ENCODE peak calls at places on chromosomes 12 and 14, in nine cellular contexts. Z is HepG2, K is neuronal stem cell, T is DND-41, Y is IMR-90, E is MM.1S, P is neural progenitor cell, R is fibroblast of lung, Q is endothelial cell of umbilical vein. I is an unnamed sample.

GRCh38 chr14:28461379-28461778 is 305.2 kb upstream of the FOXG1 start:
- DNase-seq in T (no peak), R (peak), Y (no peak), P (no peak), K (no peak), Z (no peak), Q (no peak), E (no peak), I (no peak)

GRCh38 chr12:86741531-86741930 is 485.3 kb upstream of the MGAT4C start:
- DNase-seq in Z (no peak), Y (peak), E (no peak), Q (no peak), T (no peak), K (no peak), P (no peak), R (no peak), I (no peak)

GRCh38 chr14:22977684-22978486 is 4.5 kb downstream of the AJUBA start:
- DNase-seq in Y (peak), P (peak), T (no peak), R (peak), Q (peak), K (peak), Z (peak), E (no peak), I (peak)

GRCh38 chr12:52197371-52198231 is 5.8 kb upstream of the KRT80 start:
- DNase-seq in E (no peak), K (no peak), R (peak), Y (no peak), Z (no peak), T (no peak), P (no peak), Q (no peak), I (peak)

GRCh38 chr14:103522649-103523582 is at the start of gene CKB:
- DNase-seq in P (peak), K (peak), Q (no peak), R (peak), Z (no peak), E (no peak), Y (peak), T (no peak), I (peak)

GRCh38 chr12:57852195-57852594 is 5.7 kb upstream of the CTDSP2 start:
- DNase-seq in K (no peak), P (no peak), R (no peak), Y (no peak), E (no peak), Z (no peak), Q (no peak), T (no peak), I (no peak)

GRCh38 chr12:87074801-87075200 is 818.6 kb upstream of the MGAT4C start:
- DNase-seq in K (no peak), Q (no peak), Z (no peak), P (no peak), Y (peak), T (no peak), E (no peak), R (no peak), I (no peak)

GRCh38 chr14:75198291-75198933 is 22.0 kb upstream of the TMED10 start:
- DNase-seq in E (no peak), T (no peak), Z (peak), Q (no peak), Y (no peak), R (no peak), P (no peak), K (no peak), I (no peak)

GRCh38 chr14:75845136-75845804 is 136.5 kb downstream of the TGFB3 start:
- DNase-seq in Q (no peak), P (no peak), E (no peak), Z (no peak), K (no peak), T (no peak), Y (no peak), R (no peak), I (no peak)

GRCh38 chr14:73290279-73290678 is 53.0 kb downstream of the PAPLN start:
- DNase-seq in E (no peak), Z (no peak), Y (peak), R (peak), T (no peak), K (no peak), P (no peak), Q (no peak), I (no peak)

GRCh38 chr12:51905507-51906438 is 1.5 kb upstream of the ACVRL1 start:
- DNase-seq in K (no peak), Q (peak), R (peak), E (no peak), P (no peak), Y (peak), T (no peak), Z (no peak), I (no peak)

GRCh38 chr12:131390408-131391100 is 320.3 kb upstream of the SFSWAP start:
- DNase-seq in R (no peak), Q (no peak), Z (no peak), K (peak), P (peak), T (peak), Y (no peak), E (peak), I (no peak)

GRCh38 chr14:69542311-69542710 is 32.4 kb downstream of the CCDC177 start:
- DNase-seq in Z (no peak), E (no peak), R (no peak), Q (no peak), T (no peak), P (no peak), K (no peak), Y (no peak), I (no peak)

GRCh38 chr14:104536942-104537612 is 42.5 kb upstream of the C14orf180 start:
- DNase-seq in Q (no peak), Y (peak), T (no peak), K (no peak), Z (no peak), R (peak), P (no peak), E (no peak), I (no peak)

GRCh38 chr12:116381744-116382455 is 104.4 kb upstream of the MED13L start:
- DNase-seq in T (no peak), P (peak), Y (peak), E (no peak), Q (peak), K (peak), Z (no peak), R (peak), I (peak)

GRCh38 chr12:13103391-13104033 is at the start of gene GSG1:
- DNase-seq in R (peak), Y (peak), P (no peak), E (no peak), Q (no peak), Z (no peak), K (no peak), T (no peak), I (no peak)

GRCh38 chr12:460301-461230 is 827 bp downstream of the B4GALNT3 start:
- DNase-seq in Y (no peak), Z (no peak), Q (no peak), P (peak), R (no peak), T (no peak), E (no peak), K (no peak), I (peak)

GRCh38 chr14:23364164-23364571 is 804 bp downstream of the EFS start:
- DNase-seq in Z (no peak), K (peak), Q (no peak), P (no peak), T (no peak), E (no peak), Y (no peak), R (peak), I (no peak)

GRCh38 chr12:94263011-94263786 is 114.8 kb downstream of the PLXNC1 start:
- DNase-seq in T (peak), E (no peak), P (no peak), Q (no peak), K (no peak), Z (no peak), Y (no peak), R (no peak), I (no peak)

GRCh38 chr14:57957441-57957840 is 91.5 kb upstream of the SLC35F4 start:
- DNase-seq in Y (no peak), Z (no peak), P (no peak), E (no peak), K (no peak), Q (no peak), R (no peak), T (no peak), I (no peak)

GRCh38 chr14:72479471-72479931 is 414.4 kb downstream of the DPF3 start:
- DNase-seq in Z (no peak), P (peak), Y (peak), T (peak), E (peak), R (no peak), K (no peak), Q (no peak), I (no peak)

GRCh38 chr14:89137514-89138163 is 279.4 kb downstream of the FOXN3 start:
- DNase-seq in Q (peak), R (peak), P (no peak), Y (peak), T (no peak), Z (peak), E (no peak), K (no peak), I (peak)

GRCh38 chr12:128976120-128976519 is 122.8 kb downstream of the GLT1D1 start:
- DNase-seq in R (no peak), P (peak), Y (no peak), T (peak), K (peak), E (no peak), Z (no peak), Q (no peak), I (no peak)

GRCh38 chr12:119589087-119589486 is 4.5 kb upstream of the TMEM233 start:
- DNase-seq in Z (no peak), Y (peak), P (no peak), K (no peak), Q (no peak), R (peak), T (no peak), E (no peak), I (no peak)

GRCh38 chr14:22820731-22821130 is 5.5 kb upstream of the SLC7A7 start:
- DNase-seq in P (no peak), T (no peak), E (no peak), K (no peak), Y (no peak), Q (no peak), Z (no peak), R (no peak), I (peak)

GRCh38 chr12:74412607-74413230 is 124.9 kb upstream of the ATXN7L3B start:
- DNase-seq in E (peak), T (no peak), Y (peak), Q (peak), R (peak), K (peak), P (no peak), Z (peak), I (no peak)

DNA sequence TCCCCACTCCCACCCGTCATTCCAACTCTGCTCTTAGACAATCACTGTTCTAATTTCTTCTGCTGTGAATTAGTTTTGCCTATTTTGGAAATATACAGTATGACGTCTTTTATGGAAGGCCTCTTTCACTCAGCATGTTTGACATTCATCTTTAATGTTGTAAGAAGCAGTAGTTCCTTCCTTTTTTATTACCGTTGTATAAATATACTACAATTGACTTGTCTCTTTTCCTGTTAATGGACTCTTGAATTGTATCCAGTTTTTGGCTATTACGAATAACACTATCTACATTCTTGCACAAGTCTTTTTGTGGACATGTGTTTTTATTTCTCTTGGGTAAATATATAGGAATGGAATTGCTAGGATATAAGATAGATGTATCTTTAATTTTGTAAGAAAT is 4.9 kb upstream of the PMCH start:
- DNase-seq in P (no peak), K (no peak), R (no peak), E (no peak), Y (no peak), T (no peak), Z (no peak), Q (peak), I (no peak)
- H2AFZ ChIP-seq in P (no peak), K (no peak), R (no peak), E (no peak), Y (no peak), T (no peak), Z (no peak), Q (no peak), I (no peak)

GRCh38 chr14:21673718-21674117 is at the start of gene OR4E1:
- DNase-seq in E (no peak), Q (no peak), K (no peak), Z (no peak), T (no peak), Y (no peak), P (no peak), R (no peak), I (no peak)

GRCh38 chr14:21675566-21675965 is 1.9 kb upstream of the OR4E1 start:
- DNase-seq in K (no peak), E (no peak), Q (no peak), Z (no peak), P (no peak), Y (no peak), T (no peak), R (no peak), I (no peak)

GRCh38 chr14:21669284-21669683 is 4.3 kb downstream of the OR4E1 start:
- DNase-seq in R (no peak), T (no peak), E (no peak), K (no peak), Y (no peak), Z (peak), Q (no peak), P (no peak), I (no peak)

GRCh38 chr14:21671371-21671770 is 2.2 kb downstream of the OR4E1 start:
- DNase-seq in Y (no peak), Z (no peak), P (no peak), R (no peak), T (no peak), E (no peak), K (no peak), Q (peak), I (no peak)

GRCh38 chr14:21672116-21672515 is 1.5 kb downstream of the OR4E1 start:
- DNase-seq in P (no peak), Z (no peak), K (no peak), T (no peak), Y (peak), R (no peak), E (no peak), Q (peak), I (no peak)
- H2AFZ ChIP-seq in P (peak), Z (no peak), K (no peak), T (no peak), Y (no peak), R (no peak), E (no peak), Q (no peak), I (no peak)

GRCh38 chr12:7019043-7019569 is 830 bp upstream of the LPCAT3 start:
- DNase-seq in Z (no peak), Q (no peak), E (no peak), R (no peak), Y (no peak), K (no peak), P (no peak), T (no peak), I (no peak)
- H2AFZ ChIP-seq in Z (peak), Q (peak), E (peak), R (peak), Y (peak), K (peak), P (no peak), T (peak), I (peak)

GRCh38 chr12:92573104-92573503 is 129.7 kb upstream of the PLEKHG7 start:
- DNase-seq in P (no peak), K (no peak), Q (no peak), E (no peak), Y (no peak), Z (no peak), T (no peak), R (no peak), I (no peak)

GRCh38 chr12:92571169-92571568 is 131.6 kb upstream of the PLEKHG7 start:
- DNase-seq in E (no peak), Z (no peak), Q (no peak), K (no peak), P (no peak), T (no peak), R (no peak), Y (no peak), I (no peak)

GRCh38 chr12:92574046-92574783 is 128.6 kb upstream of the PLEKHG7 start:
- DNase-seq in Q (peak), Z (peak), E (no peak), P (peak), T (no peak), R (no peak), K (no peak), Y (peak), I (no peak)

GRCh38 chr12:92571844-92572543 is 130.8 kb upstream of the PLEKHG7 start:
- DNase-seq in Y (no peak), E (no peak), R (no peak), K (no peak), Z (no peak), P (no peak), Q (no peak), T (no peak), I (no peak)

DNA sequence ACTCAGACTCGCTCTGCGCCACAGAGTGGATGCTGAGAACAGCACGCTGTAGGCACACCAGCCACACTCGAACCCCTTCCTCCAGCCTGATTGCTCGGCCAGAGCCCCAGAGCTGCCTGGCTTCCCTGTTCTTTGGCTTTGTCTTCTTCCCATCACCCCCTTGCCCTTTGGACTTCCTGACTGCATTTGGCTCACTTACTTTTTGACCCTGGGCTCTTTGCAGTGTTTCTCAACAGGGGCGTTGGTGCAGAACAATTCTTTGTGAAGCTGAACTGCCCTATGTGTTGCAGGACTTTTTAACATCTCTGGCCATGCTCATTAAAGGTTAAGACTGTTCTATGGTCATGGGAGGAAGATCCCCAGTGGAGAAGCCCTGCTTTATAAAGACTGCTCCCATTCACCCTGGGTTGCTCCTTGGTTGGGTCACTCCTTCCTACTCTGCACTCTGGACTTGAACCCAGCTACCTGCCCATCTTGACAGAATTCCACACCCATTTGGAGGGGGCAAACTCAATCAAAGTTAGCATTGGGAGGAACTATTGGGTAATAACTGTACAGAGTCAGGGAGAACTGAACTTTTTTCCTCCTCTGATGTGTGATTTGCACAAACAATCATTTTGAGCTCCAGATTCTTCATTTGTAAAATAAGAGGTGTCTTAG is 127.7 kb upstream of the PLEKHG7 start:
- DNase-seq in T (no peak), K (no peak), Q (no peak), Z (peak), P (peak), Y (no peak), E (no peak), R (no peak), I (no peak)
- H2AFZ ChIP-seq in T (peak), K (no peak), Q (no peak), Z (no peak), P (no peak), Y (peak), E (no peak), R (no peak), I (no peak)

GRCh38 chr12:7289743-7290142 is 14.1 kb upstream of the ACSM4 start:
- DNase-seq in Z (no peak), E (no peak), P (peak), Y (no peak), R (no peak), Q (no peak), T (no peak), K (peak), I (no peak)
- H2AFZ ChIP-seq in Z (no peak), E (no peak), P (no peak), Y (no peak), R (no peak), Q (no peak), T (no peak), K (no peak), I (no peak)

DNA sequence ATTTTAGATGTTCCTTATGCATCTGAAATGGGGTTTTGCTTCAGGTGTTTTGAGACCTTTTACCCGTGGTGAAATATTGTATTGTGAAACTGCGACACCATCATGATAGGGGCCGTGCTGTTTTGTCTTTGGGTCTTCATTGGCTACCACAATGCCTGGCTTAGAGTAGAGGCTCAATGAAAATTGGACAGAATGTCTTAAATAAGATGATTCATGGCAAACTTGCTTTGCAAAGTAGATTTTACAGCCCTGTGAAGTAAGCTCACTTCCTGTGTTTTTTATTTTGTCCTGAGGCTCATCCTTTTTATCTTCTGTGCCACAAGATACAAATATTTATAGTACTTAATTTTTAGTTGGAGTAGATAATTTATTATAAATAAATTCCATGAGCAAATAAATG is 111.3 kb upstream of the FRMD6 start:
- DNase-seq in K (no peak), Y (peak), E (no peak), Q (no peak), T (no peak), Z (no peak), R (no peak), P (no peak), I (no peak)
- H2AFZ ChIP-seq in K (peak), Y (no peak), E (no peak), Q (no peak), T (no peak), Z (no peak), R (no peak), P (no peak), I (no peak)

GRCh38 chr12:46523863-46524770 is 151.5 kb upstream of the SLC38A2 start:
- DNase-seq in Y (peak), R (peak), T (peak), K (no peak), Q (peak), E (peak), Z (peak), P (no peak), I (no peak)
- H2AFZ ChIP-seq in Y (peak), R (no peak), T (peak), K (peak), Q (peak), E (peak), Z (no peak), P (no peak), I (no peak)

DNA sequence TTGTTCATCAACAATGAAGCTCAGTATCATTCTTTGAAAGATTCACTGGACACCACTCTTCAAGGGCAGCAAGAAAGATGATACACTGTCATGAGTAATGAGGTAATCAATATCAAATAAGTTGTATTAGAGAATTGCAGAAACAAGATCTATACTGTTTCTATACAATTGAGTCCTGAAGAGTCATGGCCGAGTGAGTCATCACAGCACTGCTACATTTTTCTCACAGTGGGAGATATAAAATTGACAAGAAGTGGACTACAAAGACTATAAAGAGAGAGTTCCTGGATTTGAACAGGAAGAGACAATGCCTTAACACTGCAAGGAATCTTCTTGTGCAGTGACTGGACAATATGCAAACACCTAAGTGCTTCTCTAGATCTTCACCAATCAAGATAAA is 183.5 kb upstream of the KRR1 start:
- DNase-seq in E (no peak), R (no peak), Z (no peak), Y (peak), T (no peak), Q (no peak), K (no peak), P (no peak), I (no peak)
- H2AFZ ChIP-seq in E (no peak), R (no peak), Z (no peak), Y (no peak), T (no peak), Q (no peak), K (no peak), P (no peak), I (no peak)

I was measured in PC-9.